ENCODE peak calls at places on chromosomes 12 and 14, in four cellular contexts. One of them, this sample, is unnamed.

GRCh38 chr12:98470469-98471082 is 44.8 kb upstream of the TMPO start:
- DNase-seq in GM20000: no peak
- DNase-seq in GM18507: no peak
- DNase-seq in mesenteric fat pad: no peak
- DNase-seq in this sample: no peak

GRCh38 chr12:26527702-26528101 is 305.3 kb downstream of the ITPR2 start:
- DNase-seq in GM20000: no peak
- DNase-seq in GM18507: no peak
- DNase-seq in mesenteric fat pad: no peak
- DNase-seq in this sample: no peak

GRCh38 chr12:121911824-121912585 is 6.4 kb upstream of the CFAP251 start:
- DNase-seq in GM20000: no peak
- DNase-seq in GM18507: no peak
- DNase-seq in mesenteric fat pad: no peak
- DNase-seq in this sample: no peak

GRCh38 chr14:104820669-104821228 is 19.8 kb downstream of the ZBTB42 start:
- DNase-seq in GM20000: no peak
- DNase-seq in GM18507: no peak
- DNase-seq in mesenteric fat pad: peak
- DNase-seq in this sample: no peak

GRCh38 chr14:64806862-64807495 is 72.7 kb downstream of the SPTB start:
- DNase-seq in GM20000: no peak
- DNase-seq in GM18507: no peak
- DNase-seq in mesenteric fat pad: no peak
- DNase-seq in this sample: no peak

GRCh38 chr12:132194556-132194955 is 50.3 kb downstream of the NOC4L start:
- DNase-seq in GM20000: no peak
- DNase-seq in GM18507: no peak
- DNase-seq in mesenteric fat pad: no peak
- DNase-seq in this sample: no peak

GRCh38 chr14:72812292-72812851 is 81.5 kb downstream of the DPF3 start:
- DNase-seq in GM20000: no peak
- DNase-seq in GM18507: no peak
- DNase-seq in mesenteric fat pad: no peak
- DNase-seq in this sample: no peak

GRCh38 chr14:73231874-73232851 is 5.1 kb upstream of the PAPLN start:
- DNase-seq in GM20000: peak
- DNase-seq in GM18507: peak
- DNase-seq in mesenteric fat pad: no peak
- DNase-seq in this sample: no peak

GRCh38 chr14:56412453-56413434 is 166.9 kb upstream of the TMEM260 start:
- DNase-seq in GM20000: no peak
- DNase-seq in GM18507: no peak
- DNase-seq in mesenteric fat pad: no peak
- DNase-seq in this sample: no peak

GRCh38 chr12:34291001-34291400 is 268.7 kb downstream of the ALG10 start:
- DNase-seq in GM20000: no peak
- DNase-seq in GM18507: no peak
- DNase-seq in mesenteric fat pad: peak
- DNase-seq in this sample: no peak

GRCh38 chr12:116244474-116245090 is 32.9 kb downstream of the MED13L start:
- DNase-seq in GM20000: no peak
- DNase-seq in GM18507: no peak
- DNase-seq in mesenteric fat pad: no peak
- DNase-seq in this sample: no peak

GRCh38 chr12:124797321-124797720 is 66.3 kb downstream of the SCARB1 start:
- DNase-seq in GM20000: no peak
- DNase-seq in GM18507: no peak
- DNase-seq in mesenteric fat pad: no peak
- DNase-seq in this sample: no peak

GRCh38 chr12:2754208-2754607 is 40.6 kb upstream of the FKBP4 start:
- DNase-seq in GM20000: no peak
- DNase-seq in GM18507: no peak
- DNase-seq in mesenteric fat pad: no peak
- DNase-seq in this sample: no peak

GRCh38 chr12:563899-564298 is 99.3 kb downstream of the NINJ2 start:
- DNase-seq in GM20000: no peak
- DNase-seq in GM18507: no peak
- DNase-seq in mesenteric fat pad: no peak
- DNase-seq in this sample: no peak

GRCh38 chr12:79522237-79522636 is 168.5 kb downstream of the PAWR start:
- DNase-seq in GM20000: no peak
- DNase-seq in GM18507: no peak
- DNase-seq in mesenteric fat pad: no peak
- DNase-seq in this sample: no peak

GRCh38 chr14:28762290-28762948 is 4.2 kb upstream of the FOXG1 start:
- DNase-seq in GM20000: peak
- DNase-seq in GM18507: no peak
- DNase-seq in mesenteric fat pad: no peak
- DNase-seq in this sample: no peak

GRCh38 chr12:110641512-110641911 is 27.6 kb downstream of the TCTN1 start:
- DNase-seq in GM20000: no peak
- DNase-seq in GM18507: no peak
- DNase-seq in mesenteric fat pad: no peak
- DNase-seq in this sample: no peak

GRCh38 chr14:102605026-102605425 is 12.6 kb downstream of the RCOR1 start:
- DNase-seq in GM20000: no peak
- DNase-seq in GM18507: no peak
- DNase-seq in mesenteric fat pad: no peak
- DNase-seq in this sample: no peak

GRCh38 chr12:130818381-130819247 is 20.4 kb downstream of the STX2 start:
- DNase-seq in GM20000: peak
- DNase-seq in GM18507: peak
- DNase-seq in mesenteric fat pad: no peak
- DNase-seq in this sample: peak

GRCh38 chr14:65360144-65360784 is 52.3 kb upstream of the FUT8 start:
- DNase-seq in GM20000: no peak
- DNase-seq in GM18507: no peak
- DNase-seq in mesenteric fat pad: no peak
- DNase-seq in this sample: no peak

GRCh38 chr14:89171628-89172027 is 245.4 kb downstream of the FOXN3 start:
- DNase-seq in GM20000: no peak
- DNase-seq in GM18507: no peak
- DNase-seq in mesenteric fat pad: no peak
- DNase-seq in this sample: no peak

GRCh38 chr12:1007994-1008393 is 17.0 kb downstream of the ERC1 start:
- DNase-seq in GM20000: no peak
- DNase-seq in GM18507: no peak
- DNase-seq in mesenteric fat pad: no peak
- DNase-seq in this sample: no peak

GRCh38 chr12:60174476-60174875 is 578.6 kb downstream of the SLC16A7 start:
- DNase-seq in GM20000: no peak
- DNase-seq in GM18507: no peak
- DNase-seq in mesenteric fat pad: no peak
- DNase-seq in this sample: no peak

This sample was measured in GM19239.